ENCODE peak calls at places on chromosome 1, in six cellular contexts. One of them, this sample, is unnamed. For H3K36me3, the result is how much of the 10 kb centered on the place peaks cover.

GRCh38 chr1:233304489-233305102 is 9.1 kb upstream of the PCNX2 start:
- DNase-seq in aorta: no peak
- DNase-seq in HCT116: no peak
- DNase-seq in CD8-positive, alpha-beta T cell: no peak
- DNase-seq in osteoblast: no peak
- DNase-seq in neuronal stem cell: no peak
- DNase-seq in this sample: no peak

GRCh38 chr1:9145021-9145668 is 16.2 kb upstream of the GPR157 start:
- DNase-seq in aorta: peak
- DNase-seq in osteoblast: peak
- DNase-seq in HCT116: peak
- DNase-seq in neuronal stem cell: no peak
- DNase-seq in CD8-positive, alpha-beta T cell: no peak
- DNase-seq in this sample: peak

GRCh38 chr1:3105167-3105863 is 36.3 kb downstream of the PRDM16 start:
- DNase-seq in neuronal stem cell: peak
- DNase-seq in CD8-positive, alpha-beta T cell: no peak
- DNase-seq in aorta: no peak
- DNase-seq in HCT116: no peak
- DNase-seq in osteoblast: peak
- DNase-seq in this sample: no peak

GRCh38 chr1:34303218-34303617 is 126.5 kb downstream of the C1orf94 start:
- DNase-seq in CD8-positive, alpha-beta T cell: no peak
- DNase-seq in HCT116: no peak
- DNase-seq in osteoblast: no peak
- DNase-seq in neuronal stem cell: no peak
- DNase-seq in aorta: no peak
- DNase-seq in this sample: no peak

GRCh38 chr1:195766709-195767108 is 841.5 kb downstream of the KCNT2 start:
- DNase-seq in aorta: no peak
- DNase-seq in HCT116: no peak
- DNase-seq in CD8-positive, alpha-beta T cell: no peak
- DNase-seq in neuronal stem cell: no peak
- DNase-seq in osteoblast: no peak
- DNase-seq in this sample: no peak

GRCh38 chr1:51417496-51418383 is 87.4 kb upstream of the TTC39A start:
- DNase-seq in osteoblast: no peak
- DNase-seq in HCT116: no peak
- DNase-seq in aorta: no peak
- DNase-seq in CD8-positive, alpha-beta T cell: no peak
- DNase-seq in neuronal stem cell: no peak
- DNase-seq in this sample: no peak

GRCh38 chr1:224061436-224061835 is 52.5 kb upstream of the FBXO28 start:
- DNase-seq in aorta: no peak
- DNase-seq in osteoblast: no peak
- DNase-seq in CD8-positive, alpha-beta T cell: no peak
- DNase-seq in HCT116: no peak
- DNase-seq in neuronal stem cell: no peak
- DNase-seq in this sample: no peak

GRCh38 chr1:224217655-224218615 is 34.9 kb downstream of the DEGS1 start:
- DNase-seq in CD8-positive, alpha-beta T cell: no peak
- DNase-seq in osteoblast: no peak
- DNase-seq in HCT116: no peak
- DNase-seq in aorta: no peak
- DNase-seq in neuronal stem cell: no peak
- DNase-seq in this sample: no peak

GRCh38 chr1:198151688-198152087 is 5.1 kb upstream of the NEK7 start:
- DNase-seq in aorta: no peak
- DNase-seq in osteoblast: no peak
- DNase-seq in HCT116: no peak
- DNase-seq in CD8-positive, alpha-beta T cell: no peak
- DNase-seq in neuronal stem cell: no peak
- DNase-seq in this sample: no peak

GRCh38 chr1:61836649-61837048 is 94.4 kb downstream of the PATJ start:
- DNase-seq in osteoblast: no peak
- DNase-seq in aorta: no peak
- DNase-seq in neuronal stem cell: no peak
- DNase-seq in CD8-positive, alpha-beta T cell: no peak
- DNase-seq in HCT116: no peak
- DNase-seq in this sample: no peak

GRCh38 chr1:181208076-181208475 is 119.6 kb downstream of the IER5 start:
- DNase-seq in osteoblast: no peak
- DNase-seq in aorta: no peak
- DNase-seq in neuronal stem cell: no peak
- DNase-seq in CD8-positive, alpha-beta T cell: no peak
- DNase-seq in HCT116: no peak
- DNase-seq in this sample: no peak

GRCh38 chr1:193311226-193311948 is 125.0 kb upstream of the B3GALT2 start:
- DNase-seq in osteoblast: no peak
- DNase-seq in CD8-positive, alpha-beta T cell: no peak
- DNase-seq in HCT116: no peak
- DNase-seq in aorta: no peak
- DNase-seq in neuronal stem cell: no peak
- DNase-seq in this sample: no peak

DNA sequence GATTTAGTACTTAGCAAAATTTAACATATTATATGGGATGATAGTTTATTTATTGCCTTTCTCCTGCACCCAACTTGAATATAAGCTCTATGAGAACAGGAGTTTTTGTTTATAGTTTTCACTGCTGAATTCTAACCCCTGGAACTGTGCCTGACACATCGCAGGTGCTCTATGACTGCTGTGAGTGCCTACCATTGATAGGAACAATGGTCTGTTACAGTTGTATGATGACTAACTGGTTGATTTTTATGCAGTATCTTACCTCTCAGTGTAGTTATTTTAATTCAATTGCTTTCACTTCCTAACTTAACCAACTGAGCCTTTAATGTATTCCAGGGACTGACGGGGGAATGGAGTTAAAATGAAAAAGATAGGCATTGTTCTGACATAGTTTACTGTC is 336.0 kb downstream of the ST6GALNAC3 start:
- DNase-seq in aorta: no peak
- DNase-seq in HCT116: no peak
- DNase-seq in CD8-positive, alpha-beta T cell: no peak
- DNase-seq in osteoblast: no peak
- DNase-seq in neuronal stem cell: no peak
- DNase-seq in this sample: no peak
- H3K27ac ChIP-seq in aorta: no peak
- H3K27ac ChIP-seq in HCT116: no peak
- H3K27ac ChIP-seq in CD8-positive, alpha-beta T cell: no peak
- H3K27ac ChIP-seq in osteoblast: no peak
- H3K27ac ChIP-seq in neuronal stem cell: no peak
- H3K27ac ChIP-seq in this sample: no peak

GRCh38 chr1:239717097-239718051 is 331.0 kb downstream of the CHRM3 start:
- DNase-seq in aorta: no peak
- DNase-seq in HCT116: no peak
- DNase-seq in CD8-positive, alpha-beta T cell: no peak
- DNase-seq in neuronal stem cell: no peak
- DNase-seq in osteoblast: no peak
- DNase-seq in this sample: no peak
- H3K36me3 ChIP-seq in aorta: under half
- H3K36me3 ChIP-seq in HCT116: under half
- H3K36me3 ChIP-seq in CD8-positive, alpha-beta T cell: under half
- H3K36me3 ChIP-seq in neuronal stem cell: under half
- H3K36me3 ChIP-seq in osteoblast: under half
- H3K36me3 ChIP-seq in this sample: under half

GRCh38 chr1:111582016-111582415 is 37.6 kb upstream of the RAP1A start:
- DNase-seq in aorta: no peak
- DNase-seq in neuronal stem cell: no peak
- DNase-seq in osteoblast: no peak
- DNase-seq in HCT116: no peak
- DNase-seq in CD8-positive, alpha-beta T cell: no peak
- DNase-seq in this sample: no peak

GRCh38 chr1:111586112-111586511 is 33.5 kb upstream of the RAP1A start:
- DNase-seq in HCT116: no peak
- DNase-seq in neuronal stem cell: no peak
- DNase-seq in aorta: no peak
- DNase-seq in CD8-positive, alpha-beta T cell: no peak
- DNase-seq in osteoblast: no peak
- DNase-seq in this sample: no peak

GRCh38 chr1:111587509-111588174 is 31.9 kb upstream of the RAP1A start:
- DNase-seq in HCT116: no peak
- DNase-seq in CD8-positive, alpha-beta T cell: no peak
- DNase-seq in aorta: no peak
- DNase-seq in osteoblast: no peak
- DNase-seq in neuronal stem cell: no peak
- DNase-seq in this sample: no peak

GRCh38 chr1:111582644-111583618 is 36.7 kb upstream of the RAP1A start:
- DNase-seq in osteoblast: no peak
- DNase-seq in HCT116: no peak
- DNase-seq in CD8-positive, alpha-beta T cell: no peak
- DNase-seq in neuronal stem cell: no peak
- DNase-seq in aorta: no peak
- DNase-seq in this sample: no peak

DNA sequence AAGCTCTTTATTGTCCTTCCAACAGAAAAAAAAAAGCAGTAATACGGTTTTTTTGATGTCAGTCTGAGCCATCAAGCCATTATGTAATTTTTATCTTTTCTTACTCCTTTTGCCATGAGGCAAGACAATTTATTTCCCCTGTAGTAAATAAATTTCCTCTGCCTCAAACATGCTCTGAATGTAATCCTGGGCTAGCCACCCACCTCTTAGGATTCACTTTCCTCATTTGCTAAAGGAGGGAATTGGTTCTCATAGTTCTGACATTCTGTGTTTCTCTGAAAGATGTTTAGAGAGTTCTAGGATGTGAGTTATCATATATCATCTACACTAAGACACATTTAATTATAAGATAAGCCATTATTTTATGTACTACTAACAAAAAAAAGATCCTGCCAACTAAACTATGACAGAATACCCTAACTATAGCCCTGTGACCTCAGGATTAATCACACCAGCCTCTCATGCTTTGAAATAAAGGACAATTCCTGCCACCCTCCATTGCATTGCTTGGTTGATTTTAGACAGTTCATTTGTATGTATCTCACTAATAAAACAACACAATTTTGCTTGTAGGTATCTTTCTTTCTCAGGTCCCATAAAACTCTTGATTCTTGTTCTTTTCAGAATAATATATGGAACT is 34.0 kb upstream of the RAP1A start:
- DNase-seq in CD8-positive, alpha-beta T cell: no peak
- DNase-seq in neuronal stem cell: no peak
- DNase-seq in osteoblast: no peak
- DNase-seq in aorta: no peak
- DNase-seq in HCT116: no peak
- DNase-seq in this sample: no peak
- H3K27ac ChIP-seq in CD8-positive, alpha-beta T cell: no peak
- H3K27ac ChIP-seq in neuronal stem cell: no peak
- H3K27ac ChIP-seq in osteoblast: no peak
- H3K27ac ChIP-seq in aorta: no peak
- H3K27ac ChIP-seq in HCT116: no peak
- H3K27ac ChIP-seq in this sample: no peak

GRCh38 chr1:229479660-229480399 is 28.3 kb downstream of the NUP133 start:
- DNase-seq in osteoblast: no peak
- DNase-seq in aorta: no peak
- DNase-seq in neuronal stem cell: no peak
- DNase-seq in HCT116: no peak
- DNase-seq in CD8-positive, alpha-beta T cell: no peak
- DNase-seq in this sample: no peak
- H3K36me3 ChIP-seq in osteoblast: under half
- H3K36me3 ChIP-seq in aorta: under half
- H3K36me3 ChIP-seq in neuronal stem cell: half or more
- H3K36me3 ChIP-seq in HCT116: under half
- H3K36me3 ChIP-seq in CD8-positive, alpha-beta T cell: under half
- H3K36me3 ChIP-seq in this sample: under half

GRCh38 chr1:31427322-31427721 is 14.3 kb downstream of the SERINC2 start:
- DNase-seq in osteoblast: no peak
- DNase-seq in neuronal stem cell: no peak
- DNase-seq in HCT116: no peak
- DNase-seq in CD8-positive, alpha-beta T cell: no peak
- DNase-seq in aorta: no peak
- DNase-seq in this sample: no peak
- H3K27ac ChIP-seq in osteoblast: no peak
- H3K27ac ChIP-seq in neuronal stem cell: no peak
- H3K27ac ChIP-seq in HCT116: no peak
- H3K27ac ChIP-seq in CD8-positive, alpha-beta T cell: no peak
- H3K27ac ChIP-seq in aorta: no peak
- H3K27ac ChIP-seq in this sample: no peak

GRCh38 chr1:19229229-19229628 is 19.2 kb upstream of the UBR4 start:
- DNase-seq in neuronal stem cell: no peak
- DNase-seq in osteoblast: no peak
- DNase-seq in CD8-positive, alpha-beta T cell: no peak
- DNase-seq in aorta: no peak
- DNase-seq in HCT116: no peak
- DNase-seq in this sample: no peak

GRCh38 chr1:19234224-19234623 is 17.1 kb downstream of the EMC1 start:
- DNase-seq in osteoblast: no peak
- DNase-seq in HCT116: no peak
- DNase-seq in aorta: peak
- DNase-seq in neuronal stem cell: no peak
- DNase-seq in CD8-positive, alpha-beta T cell: no peak
- DNase-seq in this sample: no peak

GRCh38 chr1:19229828-19230325 is 19.8 kb upstream of the UBR4 start:
- DNase-seq in neuronal stem cell: no peak
- DNase-seq in osteoblast: no peak
- DNase-seq in HCT116: no peak
- DNase-seq in CD8-positive, alpha-beta T cell: no peak
- DNase-seq in aorta: no peak
- DNase-seq in this sample: no peak

DNA sequence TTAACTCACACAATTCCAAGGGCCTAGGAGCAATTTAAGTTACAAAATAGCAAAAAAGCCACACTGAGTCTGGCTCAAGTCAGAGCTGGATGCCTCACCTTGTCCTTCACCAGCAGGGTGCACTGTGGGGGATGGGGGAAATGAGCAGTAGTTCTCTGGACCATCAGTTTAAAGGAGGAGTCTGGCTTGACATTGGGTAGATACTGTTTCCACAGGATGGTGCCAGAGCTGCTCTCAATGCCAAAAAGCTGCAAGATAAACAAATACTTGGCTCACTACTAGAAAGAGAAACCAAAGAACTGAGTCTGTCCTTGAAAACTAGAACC is 18.8 kb downstream of the EMC1 start:
- DNase-seq in CD8-positive, alpha-beta T cell: no peak
- DNase-seq in osteoblast: peak
- DNase-seq in aorta: peak
- DNase-seq in neuronal stem cell: no peak
- DNase-seq in HCT116: no peak
- DNase-seq in this sample: peak
- H3K36me3 ChIP-seq in CD8-positive, alpha-beta T cell: half or more
- H3K36me3 ChIP-seq in osteoblast: half or more
- H3K36me3 ChIP-seq in aorta: under half
- H3K36me3 ChIP-seq in neuronal stem cell: half or more
- H3K36me3 ChIP-seq in HCT116: under half
- H3K36me3 ChIP-seq in this sample: under half

GRCh38 chr1:22827666-22828065 is 117.0 kb downstream of the EPHB2 start:
- DNase-seq in aorta: no peak
- DNase-seq in CD8-positive, alpha-beta T cell: no peak
- DNase-seq in HCT116: no peak
- DNase-seq in neuronal stem cell: no peak
- DNase-seq in osteoblast: peak
- DNase-seq in this sample: no peak

GRCh38 chr1:22828151-22828817 is 117.6 kb downstream of the EPHB2 start:
- DNase-seq in aorta: no peak
- DNase-seq in neuronal stem cell: no peak
- DNase-seq in osteoblast: no peak
- DNase-seq in CD8-positive, alpha-beta T cell: no peak
- DNase-seq in HCT116: no peak
- DNase-seq in this sample: no peak

GRCh38 chr1:22830131-22830566 is 119.5 kb downstream of the EPHB2 start:
- DNase-seq in aorta: no peak
- DNase-seq in HCT116: no peak
- DNase-seq in neuronal stem cell: no peak
- DNase-seq in osteoblast: peak
- DNase-seq in CD8-positive, alpha-beta T cell: no peak
- DNase-seq in this sample: no peak

GRCh38 chr1:22830747-22831340 is 120.2 kb downstream of the EPHB2 start:
- DNase-seq in HCT116: no peak
- DNase-seq in osteoblast: peak
- DNase-seq in CD8-positive, alpha-beta T cell: no peak
- DNase-seq in aorta: no peak
- DNase-seq in neuronal stem cell: no peak
- DNase-seq in this sample: no peak

GRCh38 chr1:22829001-22829989 is 118.7 kb downstream of the EPHB2 start:
- DNase-seq in neuronal stem cell: no peak
- DNase-seq in HCT116: no peak
- DNase-seq in CD8-positive, alpha-beta T cell: no peak
- DNase-seq in aorta: no peak
- DNase-seq in osteoblast: no peak
- DNase-seq in this sample: peak
- H3K27ac ChIP-seq in neuronal stem cell: no peak
- H3K27ac ChIP-seq in HCT116: peak
- H3K27ac ChIP-seq in CD8-positive, alpha-beta T cell: no peak
- H3K27ac ChIP-seq in aorta: no peak
- H3K27ac ChIP-seq in osteoblast: no peak
- H3K27ac ChIP-seq in this sample: no peak

This sample was measured in ovary.